ENCODE peak calls at places on chromosome 16, in nine cellular contexts. M, P, L, Q, G, A, U, W and T are unnamed samples.

GRCh38 chr16:27625050-27625697 is 75.2 kb downstream of the KATNIP start:
- DNase-seq in M (no peak), P (no peak), L (peak; percentile 46), Q (peak; percentile 45), G (no peak), A (no peak), U (peak; percentile 30), W (no peak), T (no peak)

GRCh38 chr16:58768145-58768544 is 34.0 kb upstream of the GOT2 start:
- DNase-seq in M (no peak), P (no peak), L (no peak), Q (no peak), G (no peak), A (no peak), U (no peak), W (no peak), T (no peak)

GRCh38 chr16:68356249-68356918 is 45.6 kb downstream of the PRMT7 start:
- DNase-seq in M (peak; percentile 57), P (peak; percentile 96), L (no peak), Q (peak; percentile 78), G (no peak), A (no peak), U (no peak), W (no peak), T (no peak)

GRCh38 chr16:27945233-27945975 is 118.1 kb downstream of the GSG1L start:
- DNase-seq in M (no peak), P (no peak), L (peak; percentile 95), Q (no peak), G (no peak), A (no peak), U (no peak), W (no peak), T (no peak)

GRCh38 chr16:72468582-72468981 is 296.6 kb upstream of the PMFBP1 start:
- DNase-seq in M (no peak), P (no peak), L (no peak), Q (no peak), G (no peak), A (no peak), U (no peak), W (no peak), T (no peak)

GRCh38 chr16:11833951-11834695 is 17.2 kb downstream of the RSL1D1 start:
- DNase-seq in M (no peak), P (no peak), L (peak; percentile 24), Q (no peak), G (no peak), A (no peak), U (peak; percentile 67), W (no peak), T (peak; percentile 79)

GRCh38 chr16:49283376-49284049 is 1.9 kb upstream of the CBLN1 start:
- DNase-seq in M (no peak), P (no peak), L (peak; percentile 43), Q (no peak), G (no peak), A (no peak), U (no peak), W (no peak), T (no peak)

GRCh38 chr16:84358601-84359295 is 9.6 kb upstream of the ATP2C2 start:
- DNase-seq in M (no peak), P (no peak), L (no peak), Q (peak; percentile 22), G (no peak), A (no peak), U (no peak), W (no peak), T (no peak)

GRCh38 chr16:22321340-22322001 is 24.3 kb downstream of the POLR3E start:
- DNase-seq in M (peak; percentile 35), P (peak; percentile 79), L (peak; percentile 70), Q (peak; percentile 76), G (peak; percentile 79), A (peak; percentile 63), U (peak; percentile 36), W (peak; percentile 79), T (peak; percentile 28)

GRCh38 chr16:54633943-54634362 is 296.7 kb upstream of the IRX5 start:
- DNase-seq in M (no peak), P (no peak), L (no peak), Q (no peak), G (no peak), A (no peak), U (no peak), W (peak; percentile 4), T (no peak)

GRCh38 chr16:50102046-50102756 is 36.4 kb downstream of the HEATR3 start:
- DNase-seq in M (no peak), P (no peak), L (no peak), Q (no peak), G (no peak), A (no peak), U (no peak), W (peak; percentile 13), T (peak; percentile 82)

GRCh38 chr16:69917739-69918138 is 33.4 kb upstream of the CLEC18A start:
- DNase-seq in M (no peak), P (no peak), L (no peak), Q (no peak), G (no peak), A (no peak), U (peak; percentile 73), W (peak; percentile 84), T (peak; percentile 85)

GRCh38 chr16:31248344-31248743 is 11.4 kb upstream of the ITGAM start:
- DNase-seq in M (no peak), P (no peak), L (no peak), Q (no peak), G (no peak), A (no peak), U (no peak), W (no peak), T (no peak)

GRCh38 chr16:67147437-67148140 is 3.2 kb downstream of the B3GNT9 start:
- DNase-seq in M (no peak), P (no peak), L (no peak), Q (no peak), G (no peak), A (no peak), U (no peak), W (no peak), T (no peak)

GRCh38 chr16:88731699-88732098 is 25.4 kb downstream of the CTU2 start:
- DNase-seq in M (no peak), P (no peak), L (no peak), Q (no peak), G (no peak), A (no peak), U (no peak), W (peak; percentile 79), T (no peak)

GRCh38 chr16:1863681-1864460 is 8.1 kb downstream of the MEIOB start:
- DNase-seq in M (no peak), P (no peak), L (peak; percentile 48), Q (no peak), G (no peak), A (no peak), U (peak; percentile 7), W (no peak), T (no peak)

GRCh38 chr16:90002759-90003158 is 16.5 kb downstream of the DBNDD1 start:
- DNase-seq in M (no peak), P (no peak), L (no peak), Q (no peak), G (no peak), A (no peak), U (no peak), W (no peak), T (no peak)

GRCh38 chr16:65224994-65225393 is 103.1 kb upstream of the CDH11 start:
- DNase-seq in M (no peak), P (no peak), L (no peak), Q (no peak), G (no peak), A (no peak), U (no peak), W (no peak), T (no peak)

GRCh38 chr16:67833035-67833417 is 9.1 kb upstream of the THAP11 start:
- DNase-seq in M (no peak), P (no peak), L (no peak), Q (no peak), G (no peak), A (no peak), U (peak; percentile 14), W (peak; percentile 89), T (no peak)

GRCh38 chr16:28915181-28915580 is 9.9 kb downstream of the RABEP2 start:
- DNase-seq in M (no peak), P (no peak), L (no peak), Q (no peak), G (no peak), A (no peak), U (peak; percentile 4), W (peak; percentile 66), T (peak; percentile 54)

GRCh38 chr16:50888486-50889261 is 146.8 kb downstream of the CYLD start:
- DNase-seq in M (no peak), P (no peak), L (no peak), Q (no peak), G (no peak), A (no peak), U (no peak), W (no peak), T (no peak)

GRCh38 chr16:85931596-85932402 is 32.8 kb downstream of the IRF8 start:
- DNase-seq in M (no peak), P (no peak), L (no peak), Q (no peak), G (no peak), A (no peak), U (no peak), W (no peak), T (no peak)

GRCh38 chr16:29231231-29231630 is 175.3 kb downstream of the NPIPB11 start:
- DNase-seq in M (no peak), P (no peak), L (no peak), Q (no peak), G (no peak), A (no peak), U (no peak), W (no peak), T (no peak)

GRCh38 chr16:87216148-87216823 is 100.9 kb downstream of the C16orf95 start:
- DNase-seq in M (no peak), P (no peak), L (no peak), Q (no peak), G (peak; percentile 40), A (no peak), U (no peak), W (no peak), T (no peak)

GRCh38 chr16:3157229-3158013 is 22.6 kb downstream of the ZNF213 start:
- DNase-seq in M (peak; percentile 46), P (no peak), L (peak; percentile 90), Q (peak; percentile 77), G (peak; percentile 58), A (no peak), U (peak; percentile 90), W (peak; percentile 82), T (peak; percentile 97)

GRCh38 chr16:22320572-22321339 is 23.5 kb downstream of the POLR3E start:
- DNase-seq in M (no peak), P (no peak), L (no peak), Q (no peak), G (no peak), A (no peak), U (no peak), W (no peak), T (no peak)

GRCh38 chr16:88810868-88811599 is 694 bp downstream of the APRT start:
- DNase-seq in M (peak; percentile 59), P (peak; percentile 85), L (peak; percentile 62), Q (peak; percentile 79), G (peak; percentile 85), A (peak; percentile 88), U (no peak), W (peak; percentile 87), T (no peak)

GRCh38 chr16:12132290-12132689 is 155.8 kb downstream of the SNX29 start:
- DNase-seq in M (no peak), P (no peak), L (no peak), Q (no peak), G (no peak), A (no peak), U (no peak), W (no peak), T (no peak)

GRCh38 chr16:69833791-69834282 is 71.7 kb downstream of the WWP2 start:
- DNase-seq in M (no peak), P (no peak), L (no peak), Q (peak; percentile 47), G (no peak), A (no peak), U (no peak), W (no peak), T (no peak)

GRCh38 chr16:49622084-49622390 is 233.9 kb downstream of the ZNF423 start:
- DNase-seq in M (no peak), P (no peak), L (no peak), Q (no peak), G (no peak), A (no peak), U (no peak), W (no peak), T (no peak)

GRCh38 chr16:11488304-11488703 is 98.4 kb downstream of the LITAF start:
- DNase-seq in M (no peak), P (no peak), L (no peak), Q (no peak), G (no peak), A (no peak), U (no peak), W (no peak), T (no peak)